ENCODE peak calls at places on chromosome 5, in eight cellular contexts. C, H, N, A, L, I, V and G are unnamed samples.

GRCh38 chr5:82601862-82602261 is 323.7 kb upstream of the RPS23 start:
- DNase-seq in C (no peak), L (no peak), A (no peak), H (no peak), I (no peak), N (no peak), V (no peak), G (no peak)

GRCh38 chr5:39376293-39376714 is 12.0 kb upstream of the C9 start:
- DNase-seq in V (no peak), N (peak), C (peak), A (peak), L (no peak), I (no peak), H (peak), G (no peak)

GRCh38 chr5:151694035-151694485 is 7.3 kb upstream of the SPARC start:
- DNase-seq in V (peak), N (no peak), C (no peak), H (no peak), L (no peak), I (peak), A (no peak), G (no peak)

GRCh38 chr5:165805756-165806155 is 2300.3 kb downstream of the MAT2B start:
- DNase-seq in A (peak), I (no peak), H (no peak), C (peak), N (no peak), L (no peak), V (no peak), G (no peak)

GRCh38 chr5:133930061-133930823 is 38.2 kb downstream of the C5orf15 start:
- DNase-seq in C (no peak), H (no peak), L (no peak), V (peak), I (peak), N (peak), A (no peak), G (peak)

GRCh38 chr5:118919016-118919415 is 69.3 kb downstream of the DTWD2 start:
- DNase-seq in H (no peak), C (no peak), L (no peak), N (no peak), A (no peak), I (peak), V (no peak), G (no peak)

GRCh38 chr5:89444073-89444472 is 561.1 kb upstream of the MEF2C start:
- DNase-seq in V (no peak), C (no peak), N (no peak), H (no peak), A (no peak), L (no peak), I (no peak), G (no peak)

GRCh38 chr5:72486371-72486770 is 20.8 kb downstream of the ZNF366 start:
- DNase-seq in A (no peak), V (no peak), L (no peak), H (no peak), C (no peak), N (no peak), I (peak), G (no peak)

GRCh38 chr5:1896602-1897376 is 14.1 kb upstream of the IRX4 start:
- DNase-seq in L (no peak), N (no peak), I (no peak), C (no peak), V (no peak), A (no peak), H (no peak), G (no peak)

GRCh38 chr5:66694036-66694435 is 97.8 kb downstream of the MAST4 start:
- DNase-seq in A (no peak), V (no peak), L (no peak), I (no peak), C (no peak), H (no peak), N (no peak), G (no peak)

GRCh38 chr5:120678279-120678678 is 214.2 kb downstream of the PRR16 start:
- DNase-seq in A (no peak), V (no peak), C (no peak), L (no peak), I (peak), N (no peak), H (no peak), G (no peak)